ENCODE peak calls at places on chromosomes 11 and 22, in four cellular contexts. Z is heart left ventricle, G is heart right ventricle, R is osteoblast. D is an unnamed sample.

GRCh38 chr11:27545946-27546345 is 39.4 kb upstream of the LIN7C start:
- DNase-seq in Z (no peak), G (no peak), R (no peak), D (no peak)

GRCh38 chr22:45768490-45768889 is 96.9 kb downstream of the ATXN10 start:
- DNase-seq in Z (no peak), G (no peak), R (no peak), D (no peak)

GRCh38 chr11:76615950-76616349 is 54.6 kb downstream of the LRRC32 start:
- DNase-seq in Z (peak; percentile 79), G (peak; percentile 86), R (peak; percentile 97), D (peak; percentile 90)

GRCh38 chr22:21000987-21001600 is 824 bp downstream of the THAP7 start:
- DNase-seq in Z (no peak), G (no peak), R (peak; percentile 84), D (no peak)

GRCh38 chr22:40426671-40427070 is 56.3 kb downstream of the SGSM3 start:
- DNase-seq in Z (no peak), G (no peak), R (peak; percentile 54), D (no peak)

GRCh38 chr11:117868815-117869642 is 7.4 kb downstream of the FXYD6 start:
- DNase-seq in Z (no peak), G (no peak), R (no peak), D (no peak)

GRCh38 chr11:66150140-66150539 is 80.1 kb downstream of the PACS1 start:
- DNase-seq in Z (no peak), G (no peak), R (peak; percentile 77), D (no peak)

GRCh38 chr11:46418751-46419150 is 27.2 kb upstream of the CHRM4 start:
- DNase-seq in Z (no peak), G (no peak), R (no peak), D (no peak)

GRCh38 chr11:34335801-34336200 is 22.0 kb downstream of the ABTB2 start:
- DNase-seq in Z (no peak), G (no peak), R (no peak), D (no peak)

GRCh38 chr11:63274776-63275175 is 31.4 kb upstream of the SLC22A25 start:
- DNase-seq in Z (no peak), G (no peak), R (no peak), D (no peak)

GRCh38 chr11:40129276-40129675 is 1330.2 kb downstream of the LRRC4C start:
- DNase-seq in Z (no peak), G (no peak), R (no peak), D (no peak)

GRCh38 chr11:99911116-99911515 is 776.0 kb upstream of the ARHGAP42 start:
- DNase-seq in Z (no peak), G (no peak), R (no peak), D (no peak)

GRCh38 chr11:12376259-12376971 is 956 bp upstream of the PARVA start:
- DNase-seq in Z (peak; percentile 64), G (peak; percentile 69), R (peak; percentile 69), D (no peak)

GRCh38 chr11:117907276-117908110 is 21.7 kb downstream of the TMPRSS13 start:
- DNase-seq in Z (peak; percentile 82), G (peak; percentile 82), R (peak; percentile 98), D (peak; percentile 93)

GRCh38 chr11:59141673-59142460 is 789 bp upstream of the FAM111A start:
- DNase-seq in Z (no peak), G (no peak), R (peak; percentile 86), D (no peak)

GRCh38 chr11:46710821-46711269 is 8.2 kb upstream of the F2 start:
- DNase-seq in Z (peak; percentile 77), G (peak; percentile 86), R (peak; percentile 92), D (peak; percentile 87)

GRCh38 chr11:2886936-2887335 is 1.4 kb upstream of the CDKN1C start:
- DNase-seq in Z (no peak), G (no peak), R (no peak), D (no peak)

GRCh38 chr11:2911088-2912037 is 17.9 kb downstream of the PHLDA2 start:
- DNase-seq in Z (no peak), G (no peak), R (no peak), D (no peak)

GRCh38 chr11:115503886-115504278 is 333 bp downstream of the CADM1 start:
- DNase-seq in Z (peak; percentile 22), G (no peak), R (peak; percentile 48), D (no peak)

GRCh38 chr11:32704775-32705174 is 89.7 kb downstream of the CCDC73 start:
- DNase-seq in Z (no peak), G (no peak), R (no peak), D (no peak)

GRCh38 chr11:109892321-109892794 is 200.8 kb upstream of the ZC3H12C start:
- DNase-seq in Z (no peak), G (no peak), R (peak; percentile 68), D (no peak)

GRCh38 chr11:102712140-102712539 is 6.6 kb upstream of the MMP27 start:
- DNase-seq in Z (no peak), G (no peak), R (no peak), D (no peak)
- H3K36me3 ChIP-seq in Z (no peaks in the 10 kb centered on the region), G (no peaks in the 10 kb centered on the region), R (no peaks in the 10 kb centered on the region), D (no peaks in the 10 kb centered on the region)

DNA sequence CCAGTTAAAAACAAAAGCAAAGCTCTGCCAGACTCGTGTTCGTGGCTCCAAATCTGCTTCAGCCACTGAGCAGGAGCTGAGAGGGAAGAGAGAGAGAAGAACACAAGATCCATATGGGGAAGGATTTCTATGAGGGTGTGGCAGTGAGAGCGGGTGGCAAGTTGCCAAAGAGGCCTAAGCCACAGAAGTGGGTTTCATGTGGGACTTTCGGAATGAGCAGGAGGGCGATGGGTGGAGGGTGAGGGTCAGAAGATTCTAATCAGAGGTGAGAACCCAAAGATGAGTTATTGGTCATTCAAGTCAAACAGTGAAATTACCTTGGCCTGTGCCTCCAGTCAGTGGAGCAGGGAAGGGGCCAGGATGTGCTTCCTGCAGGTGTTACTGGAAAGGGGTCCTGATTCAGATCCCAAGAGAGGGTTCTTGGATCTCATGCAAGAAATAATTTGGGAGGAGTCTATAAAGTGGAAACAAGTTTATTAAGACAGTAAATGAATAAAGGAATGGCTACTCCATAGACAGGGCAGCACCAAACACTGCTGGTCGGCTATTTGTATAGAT is 40.5 kb upstream of the TOP3B start:
- DNase-seq in Z (no peak), G (no peak), R (no peak), D (no peak)
- H3K27me3 ChIP-seq in Z (no peaks in the 10 kb centered on the region), G (no peaks in the 10 kb centered on the region), R (peaks cover 3% of the 10 kb centered on the region), D (no peaks in the 10 kb centered on the region)

GRCh38 chr11:17542249-17542648 is 2.0 kb downstream of the USH1C start:
- DNase-seq in Z (no peak), G (no peak), R (peak; percentile 67), D (no peak)
- H3K4me1 ChIP-seq in Z (no peaks in the 10 kb centered on the region), G (no peaks in the 10 kb centered on the region), R (no peaks in the 10 kb centered on the region), D (no peaks in the 10 kb centered on the region)

DNA sequence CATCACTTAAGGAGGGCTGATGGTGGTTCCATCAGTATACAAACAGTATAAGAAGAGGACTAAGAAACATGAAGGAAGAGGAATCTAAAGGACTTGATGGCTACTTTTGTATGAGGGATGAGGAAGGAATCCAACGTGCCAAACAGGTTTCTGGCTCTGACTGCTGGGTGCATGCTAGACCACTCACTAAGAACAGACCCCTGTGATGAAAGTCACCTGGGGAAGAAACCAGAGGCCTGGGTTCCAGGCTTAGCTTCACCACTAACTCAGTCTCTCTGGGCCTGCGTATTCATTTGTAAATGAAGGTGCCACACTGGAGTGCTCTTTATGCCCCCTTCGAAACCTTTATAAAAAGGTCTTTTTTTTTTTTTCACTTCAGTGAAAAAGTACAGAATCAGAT is 55.1 kb downstream of the AAMDC start:
- DNase-seq in Z (no peak), G (no peak), R (no peak), D (no peak)
- H3K36me3 ChIP-seq in Z (peaks cover 9% of the 10 kb centered on the region), G (peaks cover 96% of the 10 kb centered on the region), R (peaks cover 29% of the 10 kb centered on the region), D (no peaks in the 10 kb centered on the region)

DNA sequence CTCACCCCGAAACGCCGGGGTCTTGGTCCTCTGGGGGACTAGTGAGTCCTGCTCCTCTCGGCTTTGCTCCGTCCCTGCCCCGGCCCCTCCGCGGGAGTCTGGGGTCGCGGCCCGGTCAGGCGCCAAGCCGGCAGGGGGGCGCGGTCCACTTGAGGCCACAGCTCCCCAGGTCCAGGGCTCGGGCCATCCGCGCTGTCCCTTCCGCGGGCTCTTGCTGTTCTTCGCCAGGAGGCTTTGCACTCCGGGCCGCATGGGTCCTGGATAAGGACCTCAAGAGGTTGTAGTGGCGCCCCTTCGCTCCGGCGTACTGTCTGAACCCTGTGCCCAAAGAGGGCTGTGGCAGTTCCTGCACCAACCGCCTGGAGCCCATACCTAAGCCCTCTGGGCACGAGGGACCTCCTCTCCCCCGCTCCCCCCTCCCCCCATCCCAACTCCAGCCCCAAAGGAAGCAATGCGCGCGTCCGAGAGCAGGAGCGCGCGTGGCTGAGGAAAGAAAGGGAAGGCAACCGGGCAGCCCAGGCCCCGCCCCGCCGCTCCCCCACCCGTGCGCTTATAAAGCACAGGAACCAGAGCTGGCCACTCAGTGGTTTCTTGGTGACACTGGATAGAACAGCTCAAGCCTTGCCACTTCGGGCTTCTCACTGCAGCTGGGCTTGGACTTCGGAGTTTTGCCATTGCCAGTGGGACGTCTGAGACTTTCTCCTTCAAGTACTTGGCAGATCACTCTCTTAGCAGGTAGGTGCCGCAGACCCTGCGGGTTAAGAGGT is at the start of gene ADM:
- DNase-seq in Z (peak; percentile 91), G (peak; percentile 90), R (peak; percentile 97), D (peak; percentile 96)
- H3K27me3 ChIP-seq in Z (no peaks in the 10 kb centered on the region), G (no peaks in the 10 kb centered on the region), R (no peaks in the 10 kb centered on the region), D (no peaks in the 10 kb centered on the region)

D was measured in aorta.